ENCODE peak calls at places on chromosomes 1 and 21, in eight cellular contexts. K, N, B, F, S, C, X and G are unnamed samples.

GRCh38 chr21:41648591-41649031 is 118.2 kb downstream of the RIPK4 start:
- DNase-seq in B (peak; percentile 84), X (peak; percentile 48), S (peak; percentile 91), C (no peak), N (no peak), K (no peak), F (no peak), G (peak; percentile 72)

GRCh38 chr21:28771790-28772501 is 220.7 kb downstream of the LTN1 start:
- DNase-seq in B (peak; percentile 85), S (peak; percentile 10), X (peak; percentile 65), F (no peak), K (no peak), N (no peak), C (no peak), G (no peak)

GRCh38 chr1:10841059-10841458 is 44.6 kb upstream of the CASZ1 start:
- DNase-seq in K (no peak), B (no peak), N (no peak), S (no peak), C (no peak), X (no peak), F (no peak), G (no peak)

GRCh38 chr21:35254006-35254751 is 205.1 kb upstream of the RUNX1 start:
- DNase-seq in N (no peak), B (peak; percentile 83), S (peak; percentile 91), F (no peak), C (no peak), K (no peak), X (peak; percentile 68), G (no peak)

GRCh38 chr1:29630756-29631155 is 394.4 kb downstream of the PTPRU start:
- DNase-seq in F (no peak), B (no peak), X (no peak), K (no peak), C (no peak), S (no peak), N (no peak), G (no peak)

GRCh38 chr1:31815752-31816484 is at the start of gene SPOCD1:
- DNase-seq in C (peak; percentile 98), X (peak; percentile 86), F (peak; percentile 83), B (peak; percentile 93), N (peak; percentile 97), K (peak; percentile 91), S (peak; percentile 58), G (peak; percentile 96)

GRCh38 chr1:99849413-99849743 is 783 bp upstream of the AGL start:
- DNase-seq in K (no peak), N (peak; percentile 36), F (no peak), X (no peak), B (peak; percentile 10), C (no peak), S (no peak), G (no peak)

GRCh38 chr1:163115887-163116286 is 46.7 kb downstream of the RGS4 start:
- DNase-seq in F (no peak), B (no peak), K (no peak), N (no peak), C (no peak), S (no peak), X (no peak), G (no peak)

GRCh38 chr1:203524824-203525223 is 30.9 kb downstream of the OPTC start:
- DNase-seq in X (no peak), K (no peak), N (no peak), F (no peak), B (no peak), C (no peak), S (no peak), G (no peak)

DNA sequence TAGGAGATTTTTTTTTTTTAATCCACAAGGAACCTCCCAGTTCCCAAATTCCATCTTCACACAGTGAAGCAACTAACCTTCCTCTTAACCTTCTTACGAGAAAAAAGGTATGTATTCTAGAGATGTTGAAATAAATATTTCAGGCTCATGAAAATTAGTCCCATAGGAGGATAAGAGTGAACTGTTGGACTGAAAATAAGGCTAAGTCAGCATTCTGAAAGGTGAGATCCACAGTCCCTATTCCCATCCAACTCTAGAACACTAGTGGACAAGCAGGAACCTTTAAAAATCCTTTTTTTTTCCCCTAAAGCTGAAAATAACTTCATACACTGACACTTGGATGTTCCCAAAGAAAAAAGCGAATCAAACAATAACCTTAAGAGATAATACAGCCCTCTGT is 44.4 kb downstream of the FAF1 start:
- DNase-seq in F (no peak), B (no peak), S (no peak), X (no peak), N (no peak), K (no peak), C (no peak), G (no peak)
- H3K79me2 ChIP-seq in F (peaks cover 82% of the 10 kb centered on the region), B (peaks cover 87% of the 10 kb centered on the region), S (peaks cover 80% of the 10 kb centered on the region), X (peaks cover 84% of the 10 kb centered on the region), N (peaks cover 84% of the 10 kb centered on the region), K (peaks cover 69% of the 10 kb centered on the region), C (peaks cover 75% of the 10 kb centered on the region), G (peaks cover 5% of the 10 kb centered on the region)

DNA sequence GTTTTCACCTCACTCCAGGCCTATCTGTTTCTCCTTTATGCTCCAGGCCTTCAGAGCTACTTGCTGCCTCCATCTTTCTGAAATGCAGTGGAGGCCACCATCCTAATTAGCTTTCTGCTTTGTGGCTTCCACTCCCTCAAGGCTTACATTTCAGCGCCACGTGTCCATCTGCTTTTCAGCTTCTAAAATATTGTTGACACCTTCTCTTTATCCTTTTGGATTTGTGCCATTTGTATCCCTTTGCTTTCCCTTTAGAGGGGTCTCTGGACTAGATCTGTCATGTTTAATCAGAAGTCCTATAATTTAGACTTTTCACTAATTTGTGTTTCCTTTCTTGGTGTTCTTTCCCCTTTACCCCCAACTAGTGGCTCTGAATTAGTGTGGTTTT is 145.6 kb downstream of the DHRS3 start:
- DNase-seq in K (no peak), S (no peak), B (no peak), N (no peak), C (no peak), F (no peak), X (no peak), G (no peak)
- H3K4me1 ChIP-seq in K (no peaks in the 10 kb centered on the region), S (peaks cover 17% of the 10 kb centered on the region), B (peaks cover 7% of the 10 kb centered on the region), N (peaks cover 84% of the 10 kb centered on the region), C (no peaks in the 10 kb centered on the region), F (peaks cover 76% of the 10 kb centered on the region), X (peaks cover 29% of the 10 kb centered on the region), G (no peaks in the 10 kb centered on the region)

DNA sequence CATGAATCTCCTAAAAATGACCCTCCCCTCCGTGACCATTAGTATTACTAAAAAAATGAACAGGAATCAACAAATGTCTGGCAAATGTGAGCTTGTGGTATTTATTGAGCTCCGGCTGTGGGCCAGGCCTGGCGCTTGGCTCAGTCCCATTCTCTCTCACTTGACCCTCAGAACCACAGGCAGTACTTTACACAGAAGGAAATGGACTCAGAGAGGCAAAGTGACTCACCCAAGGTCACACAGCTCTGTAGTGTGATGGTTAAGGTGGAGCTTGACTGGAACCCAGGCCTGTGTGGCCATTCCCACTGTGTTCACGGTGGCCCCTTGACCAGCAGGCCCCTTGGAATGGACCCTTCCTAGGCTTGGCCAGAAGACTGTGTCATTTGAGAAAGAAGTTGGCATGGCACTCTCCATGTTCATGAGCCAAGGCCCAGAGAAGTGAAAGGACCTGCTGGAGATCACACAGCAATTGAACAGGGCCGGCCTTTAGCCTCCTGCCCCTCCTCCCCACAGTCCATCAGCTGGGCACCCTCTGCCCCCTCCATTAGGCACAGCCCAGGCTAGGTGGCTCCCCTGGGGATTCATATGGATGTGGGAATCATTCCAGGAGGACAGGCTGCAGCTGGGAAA is 32.1 kb downstream of the FAM151A start:
- DNase-seq in K (no peak), B (no peak), S (no peak), C (no peak), F (no peak), N (no peak), X (no peak), G (no peak)
- H3K79me2 ChIP-seq in K (no peaks in the 10 kb centered on the region), B (no peaks in the 10 kb centered on the region), S (no peaks in the 10 kb centered on the region), C (no peaks in the 10 kb centered on the region), F (no peaks in the 10 kb centered on the region), N (no peaks in the 10 kb centered on the region), X (no peaks in the 10 kb centered on the region), G (no peaks in the 10 kb centered on the region)

GRCh38 chr1:225855503-225856285 is 26.5 kb downstream of the TMEM63A start:
- DNase-seq in N (no peak), C (no peak), B (no peak), X (no peak), S (no peak), K (no peak), F (no peak), G (no peak)
- H3K4me1 ChIP-seq in N (no peaks in the 10 kb centered on the region), C (no peaks in the 10 kb centered on the region), B (no peaks in the 10 kb centered on the region), X (no peaks in the 10 kb centered on the region), S (no peaks in the 10 kb centered on the region), K (no peaks in the 10 kb centered on the region), F (no peaks in the 10 kb centered on the region), G (no peaks in the 10 kb centered on the region)

DNA sequence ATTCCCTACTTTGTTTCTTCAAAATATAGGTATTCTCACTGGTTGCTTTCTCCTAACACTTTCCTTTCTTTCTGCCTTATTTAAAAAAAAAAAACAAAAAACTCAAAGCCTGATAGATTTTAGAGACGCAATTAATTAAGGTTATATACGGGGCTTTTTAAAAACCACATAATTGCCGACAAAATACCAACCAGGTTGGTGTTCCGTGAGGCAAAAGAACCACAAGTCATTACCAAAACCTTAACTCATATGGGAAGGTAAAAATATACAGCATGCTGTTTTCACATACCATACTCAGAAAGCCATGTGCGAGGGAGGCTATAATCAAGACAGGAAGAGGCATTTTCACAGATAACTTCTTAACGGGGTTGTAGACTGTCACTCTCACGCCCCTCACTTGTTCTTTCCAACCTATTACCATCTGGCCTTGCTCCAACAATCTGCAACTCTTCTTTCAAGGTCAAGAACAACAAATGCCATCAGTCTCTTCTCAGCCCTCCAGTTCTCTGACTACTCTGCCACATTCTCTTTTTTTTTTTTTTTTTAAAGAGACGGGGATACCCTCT is 102.7 kb downstream of the APP start:
- DNase-seq in N (no peak), F (no peak), S (no peak), C (no peak), K (no peak), B (no peak), X (no peak), G (peak; percentile 45)
- H3K79me2 ChIP-seq in N (no peaks in the 10 kb centered on the region), F (peaks cover 98% of the 10 kb centered on the region), S (peaks cover 99% of the 10 kb centered on the region), C (peaks cover 100% of the 10 kb centered on the region), K (peaks cover 100% of the 10 kb centered on the region), B (peaks cover 90% of the 10 kb centered on the region), X (peaks cover 96% of the 10 kb centered on the region), G (peaks cover 68% of the 10 kb centered on the region)

DNA sequence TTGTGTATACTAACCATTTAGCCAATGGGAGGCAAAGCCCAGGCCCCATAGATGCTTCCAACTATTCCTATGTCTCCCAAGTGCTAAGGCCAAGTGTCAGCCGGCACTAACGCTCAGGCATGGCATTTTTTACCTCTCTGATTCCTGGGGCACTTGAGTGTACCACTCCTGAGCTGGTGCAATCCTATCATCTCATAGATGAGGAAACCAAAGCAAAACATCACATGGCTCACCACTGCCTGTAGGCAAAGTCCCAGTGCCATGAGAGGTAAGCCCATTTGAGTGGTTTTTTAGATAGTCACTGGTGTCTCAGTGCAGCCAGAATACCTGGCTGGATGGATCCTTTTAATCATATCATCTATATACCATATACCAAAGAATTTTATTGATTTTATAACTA is 8.0 kb upstream of the CCN1 start:
- DNase-seq in F (no peak), X (no peak), N (no peak), K (no peak), B (no peak), S (peak; percentile 55), C (no peak), G (no peak)
- H3K4me1 ChIP-seq in F (peaks cover 42% of the 10 kb centered on the region), X (peaks cover 53% of the 10 kb centered on the region), N (peaks cover 4% of the 10 kb centered on the region), K (peaks cover 9% of the 10 kb centered on the region), B (peaks cover 78% of the 10 kb centered on the region), S (peaks cover 68% of the 10 kb centered on the region), C (no peaks in the 10 kb centered on the region), G (peaks cover 2% of the 10 kb centered on the region)